ENCODE peak calls at places on chromosomes 7 and 10, in five cellular contexts. U is GM12878, V is A549, S is IMR-90, F is K562. B is an unnamed sample.

GRCh38 chr7:138919912-138920311 is 61.3 kb downstream of the KIAA1549 start:
- DNase-seq in U (no peak), V (no peak), S (no peak), F (no peak), B (no peak)

GRCh38 chr7:514651-515598 is 4.7 kb downstream of the PDGFA start:
- DNase-seq in U (no peak), V (no peak), S (no peak), F (peak), B (no peak)

GRCh38 chr10:37710831-37711616 is 146.4 kb downstream of the ZNF248 start:
- DNase-seq in U (no peak), V (peak), S (no peak), F (no peak), B (no peak)

GRCh38 chr10:48493083-48493871 is 111.6 kb downstream of the ARHGAP22 start:
- DNase-seq in U (no peak), V (no peak), S (no peak), F (no peak), B (no peak)

GRCh38 chr7:156327474-156327873 is 313.1 kb upstream of the RNF32 start:
- DNase-seq in U (no peak), V (no peak), S (no peak), F (no peak), B (no peak)

GRCh38 chr7:141228482-141228881 is 154.6 kb downstream of the TMEM178B start:
- DNase-seq in U (no peak), V (no peak), S (no peak), F (no peak), B (no peak)

GRCh38 chr7:121061826-121062582 is 73.5 kb downstream of the CPED1 start:
- DNase-seq in U (no peak), V (no peak), S (no peak), F (no peak), B (no peak)

GRCh38 chr10:113099431-113100298 is 149.6 kb downstream of the TCF7L2 start:
- DNase-seq in U (no peak), V (no peak), S (peak), F (no peak), B (no peak)

GRCh38 chr10:24463683-24464426 is 254.9 kb downstream of the KIAA1217 start:
- DNase-seq in U (no peak), V (peak), S (peak), F (no peak), B (no peak)

GRCh38 chr10:57599440-57599839 is 668.3 kb downstream of the IPMK start:
- DNase-seq in U (no peak), V (no peak), S (no peak), F (no peak), B (no peak)

GRCh38 chr10:93816123-93816747 is 58.5 kb downstream of the LGI1 start:
- DNase-seq in U (no peak), V (peak), S (peak), F (peak), B (peak)

GRCh38 chr7:3206771-3207191 is 94.3 kb upstream of the SDK1 start:
- DNase-seq in U (no peak), V (no peak), S (no peak), F (no peak), B (no peak)

GRCh38 chr10:14325325-14325955 is 5.3 kb downstream of the FRMD4A start:
- DNase-seq in U (no peak), V (peak), S (peak), F (peak), B (peak)

GRCh38 chr7:2886900-2887299 is 42.8 kb upstream of the GNA12 start:
- DNase-seq in U (no peak), V (peak), S (peak), F (peak), B (peak)

GRCh38 chr7:2820508-2820934 is 23.6 kb downstream of the GNA12 start:
- DNase-seq in U (no peak), V (peak), S (peak), F (no peak), B (peak)

GRCh38 chr10:46536171-46536570 is 20.3 kb downstream of the GPRIN2 start:
- DNase-seq in U (no peak), V (no peak), S (no peak), F (no peak), B (no peak)

GRCh38 chr10:46536781-46537180 is 19.7 kb downstream of the GPRIN2 start:
- DNase-seq in U (no peak), V (no peak), S (no peak), F (no peak), B (no peak)

GRCh38 chr10:46537309-46537708 is 19.1 kb downstream of the GPRIN2 start:
- DNase-seq in U (no peak), V (no peak), S (no peak), F (no peak), B (no peak)

GRCh38 chr10:46538155-46538554 is 18.3 kb downstream of the GPRIN2 start:
- DNase-seq in U (no peak), V (no peak), S (no peak), F (no peak), B (no peak)

DNA sequence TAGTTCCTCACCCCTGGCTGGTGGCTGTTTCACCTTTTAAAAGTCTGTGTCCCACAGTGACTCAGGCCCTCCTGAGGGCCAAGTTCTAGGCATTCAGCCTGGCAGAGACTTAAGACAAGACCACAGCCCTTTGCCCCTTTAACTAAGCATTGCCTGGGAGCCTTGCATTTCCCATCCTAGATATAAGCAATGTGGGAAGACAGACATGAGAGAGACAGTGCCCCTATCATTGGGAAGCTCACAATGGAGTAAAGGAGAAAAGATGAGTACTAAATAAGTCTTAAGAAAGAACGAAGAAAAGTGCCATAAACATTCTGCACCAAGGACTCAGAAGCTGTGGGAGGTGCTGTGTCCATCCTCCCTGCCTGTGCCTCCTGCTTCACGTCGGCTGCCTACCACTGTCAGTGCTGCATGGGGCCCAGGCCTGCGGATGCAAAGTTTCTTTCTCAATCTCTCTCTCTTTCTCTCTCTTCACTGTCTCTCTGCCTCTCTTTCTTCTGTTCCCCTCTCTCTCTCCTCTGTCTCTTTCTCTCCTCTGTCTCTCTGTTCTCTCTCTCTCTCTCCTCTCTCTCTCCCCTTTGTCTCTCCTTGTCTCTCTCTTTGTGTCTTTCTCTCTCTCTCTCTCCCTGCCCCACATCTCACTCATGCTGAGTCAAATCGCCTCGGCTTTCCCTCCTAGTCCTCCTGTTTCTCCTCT is 21.5 kb downstream of the GPRIN2 start:
- DNase-seq in U (no peak), V (peak), S (no peak), F (no peak), B (no peak)
- TF ChIP-seq CEBPB in U (no peak), V (no peak), S (no peak), F (no peak), B (no peak)

GRCh38 chr7:26705567-26705966 is 158.8 kb downstream of the SKAP2 start:
- DNase-seq in U (no peak), V (peak), S (peak), F (no peak), B (peak)
- TF ChIP-seq CEBPB in U (no peak), V (no peak), S (no peak), F (no peak), B (no peak)

DNA sequence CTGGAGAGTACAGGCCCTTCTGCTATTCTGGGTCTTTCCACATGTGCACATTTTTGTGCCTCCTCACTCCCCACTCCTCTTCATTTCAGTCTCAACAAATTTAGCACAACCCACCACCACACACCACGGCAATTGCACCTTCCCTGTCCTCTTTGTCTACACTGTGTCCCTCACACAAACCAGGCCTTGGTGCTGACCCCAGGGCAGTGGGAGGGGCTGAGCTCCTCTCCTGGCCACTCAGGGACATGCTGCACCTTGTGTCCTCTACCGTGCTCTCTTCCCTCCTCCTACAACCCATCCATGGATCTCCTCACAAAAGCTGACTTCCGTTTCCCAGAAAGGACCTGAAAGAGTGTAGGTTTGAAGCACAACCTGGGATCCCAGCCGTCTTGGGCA is 90.9 kb upstream of the IKZF1 start:
- DNase-seq in U (no peak), V (no peak), S (no peak), F (no peak), B (no peak)
- TF ChIP-seq CEBPB in U (no peak), V (no peak), S (no peak), F (no peak), B (no peak)

DNA sequence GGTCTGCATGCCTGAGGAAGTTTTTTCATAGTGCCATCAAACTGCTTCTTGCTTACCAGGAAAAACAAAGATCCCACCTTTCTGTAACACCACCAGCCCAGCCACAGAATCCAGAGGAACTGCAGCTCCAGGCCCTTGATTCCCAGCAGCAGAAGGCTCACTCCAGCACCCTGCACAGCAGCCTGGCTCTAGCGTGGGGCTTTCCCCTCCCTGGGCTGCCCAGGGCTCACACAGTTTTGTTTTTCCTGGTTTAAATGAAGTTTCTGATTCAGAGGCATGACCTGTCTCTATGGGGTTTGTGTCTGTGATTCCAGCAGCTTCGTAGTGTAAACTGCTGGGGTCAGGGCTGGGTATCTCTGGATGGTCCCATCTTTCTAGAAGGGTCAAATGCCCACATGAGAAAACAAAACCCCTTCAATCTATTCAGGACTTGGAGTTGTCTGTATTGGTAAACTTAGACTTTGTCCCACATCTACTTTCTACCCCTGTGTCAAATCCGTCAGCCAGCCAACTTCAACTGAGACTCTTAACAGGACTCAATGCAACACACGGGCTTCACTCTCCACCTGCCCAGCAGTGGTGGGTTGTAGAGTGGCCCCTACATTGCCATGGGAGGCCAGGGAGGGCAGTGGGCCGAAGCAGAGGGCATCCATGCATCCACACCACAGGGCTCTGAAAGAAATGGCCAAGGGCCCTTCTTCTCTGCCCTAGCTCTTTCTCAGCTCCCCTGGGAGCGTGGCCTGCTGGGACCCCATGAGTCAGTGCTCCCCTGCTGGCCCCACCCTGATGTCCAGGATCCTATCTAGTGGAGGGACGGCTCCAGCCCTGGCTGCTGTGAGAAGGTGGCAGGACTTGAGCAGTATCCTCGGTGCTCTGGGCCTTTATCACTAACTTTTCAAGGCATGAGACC is 73.5 kb downstream of the ATXN7L1 start:
- DNase-seq in U (no peak), V (no peak), S (peak), F (no peak), B (peak)
- TF ChIP-seq CEBPB in U (no peak), V (no peak), S (no peak), F (no peak), B (no peak)